ENCODE peak calls at places on chromosomes 2 and 18, in eight cellular contexts. C is fibroblast of lung, I is Panc1, E is psoas muscle, K is nephron progenitor cell, N is progenitor cell of endocrine pancreas, M is dorsolateral prefrontal cortex, D is HFFc6. Q is an unnamed sample.

GRCh38 chr2:224442092-224442999 is 40.4 kb upstream of the FAM124B start:
- DNase-seq in C (peak), I (no peak), E (peak), K (no peak), N (no peak), M (no peak), D (peak), Q (no peak)

GRCh38 chr2:240624950-240625621 is at the start of gene GPR35:
- DNase-seq in C (peak), I (no peak), E (peak), K (no peak), N (no peak), M (peak), D (peak), Q (no peak)

GRCh38 chr2:82320296-82320695 is 2015.7 kb upstream of the LRRTM1 start:
- DNase-seq in C (no peak), I (no peak), E (no peak), K (no peak), N (no peak), M (no peak), D (no peak), Q (no peak)

GRCh38 chr2:223613017-223613950 is 11.1 kb upstream of the SCG2 start:
- DNase-seq in C (peak), I (peak), E (peak), K (peak), N (peak), M (peak), D (peak), Q (peak)

GRCh38 chr18:47204908-47205522 is 28.9 kb upstream of the IER3IP1 start:
- DNase-seq in C (peak), I (no peak), E (no peak), K (peak), N (peak), M (no peak), D (peak), Q (peak)

GRCh38 chr18:44716697-44717163 is 36.0 kb downstream of the SETBP1 start:
- DNase-seq in C (no peak), I (no peak), E (no peak), K (no peak), N (no peak), M (no peak), D (no peak), Q (no peak)

GRCh38 chr2:208269091-208269490 is 3.0 kb downstream of the PIKFYVE start:
- DNase-seq in C (no peak), I (no peak), E (no peak), K (no peak), N (no peak), M (no peak), D (no peak), Q (no peak)

GRCh38 chr2:102736174-102736606 is 25.6 kb upstream of the TMEM182 start:
- DNase-seq in C (no peak), I (no peak), E (no peak), K (peak), N (no peak), M (no peak), D (no peak), Q (no peak)

GRCh38 chr2:64668542-64668941 is 14.8 kb upstream of the SERTAD2 start:
- DNase-seq in C (no peak), I (no peak), E (no peak), K (no peak), N (no peak), M (no peak), D (no peak), Q (no peak)

GRCh38 chr2:215699018-215699417 is 263.1 kb upstream of the FN1 start:
- DNase-seq in C (no peak), I (no peak), E (no peak), K (no peak), N (no peak), M (no peak), D (no peak), Q (no peak)

GRCh38 chr2:171289938-171290480 is 129.3 kb upstream of the TLK1 start:
- DNase-seq in C (no peak), I (no peak), E (no peak), K (no peak), N (no peak), M (no peak), D (no peak), Q (no peak)

GRCh38 chr2:11416191-11416590 is 49.8 kb downstream of the E2F6 start:
- DNase-seq in C (no peak), I (no peak), E (no peak), K (no peak), N (no peak), M (no peak), D (no peak), Q (no peak)

GRCh38 chr2:48946444-48947048 is 191.0 kb upstream of the LHCGR start:
- DNase-seq in C (peak), I (peak), E (no peak), K (peak), N (no peak), M (no peak), D (peak), Q (no peak)

GRCh38 chr2:70828914-70829824 is 6.4 kb downstream of the CD207 start:
- DNase-seq in C (peak), I (no peak), E (no peak), K (no peak), N (no peak), M (no peak), D (peak), Q (no peak)

GRCh38 chr18:52339891-52340371 is at the start of gene DCC:
- DNase-seq in C (peak), I (no peak), E (no peak), K (peak), N (peak), M (peak), D (no peak), Q (peak)

GRCh38 chr2:12330916-12331315 is 385.8 kb upstream of the TRIB2 start:
- DNase-seq in C (peak), I (no peak), E (no peak), K (no peak), N (no peak), M (no peak), D (peak), Q (no peak)

GRCh38 chr2:38274286-38275276 is 102.5 kb downstream of the ATL2 start:
- DNase-seq in C (peak), I (peak), E (no peak), K (peak), N (no peak), M (no peak), D (peak), Q (peak)

GRCh38 chr2:239731422-239731821 is 293.7 kb downstream of the NDUFA10 start:
- DNase-seq in C (no peak), I (no peak), E (peak), K (no peak), N (no peak), M (peak), D (no peak), Q (no peak)

GRCh38 chr2:33426666-33427231 is 49.7 kb upstream of the RASGRP3 start:
- DNase-seq in C (peak), I (no peak), E (no peak), K (no peak), N (no peak), M (no peak), D (peak), Q (no peak)

GRCh38 chr2:23803965-23804542 is 122.9 kb downstream of the ATAD2B start:
- DNase-seq in C (peak), I (no peak), E (peak), K (no peak), N (no peak), M (no peak), D (peak), Q (no peak)

GRCh38 chr2:101833890-101834523 is 136.5 kb downstream of the MAP4K4 start:
- DNase-seq in C (no peak), I (no peak), E (no peak), K (no peak), N (no peak), M (no peak), D (no peak), Q (no peak)

GRCh38 chr2:231579560-231579959 is 13.1 kb upstream of the TEX44 start:
- DNase-seq in C (no peak), I (no peak), E (no peak), K (no peak), N (no peak), M (no peak), D (no peak), Q (no peak)

GRCh38 chr2:230713331-230714121 is 884 bp downstream of the CAB39 start:
- DNase-seq in C (peak), I (no peak), E (peak), K (peak), N (peak), M (no peak), D (no peak), Q (peak)

GRCh38 chr2:156918410-156918809 is 339.1 kb upstream of the GALNT5 start:
- DNase-seq in C (peak), I (no peak), E (no peak), K (no peak), N (no peak), M (no peak), D (no peak), Q (no peak)

GRCh38 chr2:64488050-64488974 is 34.4 kb downstream of the LGALSL start:
- DNase-seq in C (peak), I (peak), E (peak), K (peak), N (peak), M (peak), D (peak), Q (peak)

GRCh38 chr2:216350214-216350789 is 22.0 kb downstream of the MARCHF4 start:
- DNase-seq in C (peak), I (no peak), E (no peak), K (no peak), N (no peak), M (no peak), D (peak), Q (no peak)

GRCh38 chr2:172377408-172377807 is 50.0 kb upstream of the ITGA6 start:
- DNase-seq in C (no peak), I (no peak), E (no peak), K (no peak), N (no peak), M (no peak), D (no peak), Q (no peak)

GRCh38 chr2:25043241-25043867 is 1.5 kb downstream of the EFR3B start:
- DNase-seq in C (peak), I (peak), E (no peak), K (peak), N (no peak), M (no peak), D (peak), Q (peak)

GRCh38 chr2:61762292-61762691 is 91.6 kb downstream of the FAM161A start:
- DNase-seq in C (no peak), I (no peak), E (no peak), K (no peak), N (no peak), M (no peak), D (no peak), Q (no peak)

GRCh38 chr2:23757686-23758433 is 169.1 kb downstream of the ATAD2B start:
- DNase-seq in C (peak), I (peak), E (no peak), K (no peak), N (no peak), M (no peak), D (peak), Q (no peak)

GRCh38 chr2:219679571-219679970 is 52.1 kb downstream of the SLC4A3 start:
- DNase-seq in C (no peak), I (no peak), E (no peak), K (no peak), N (no peak), M (no peak), D (no peak), Q (no peak)

GRCh38 chr2:222976521-222977076 is 75.4 kb upstream of the KCNE4 start:
- DNase-seq in C (no peak), I (no peak), E (no peak), K (no peak), N (no peak), M (no peak), D (no peak), Q (no peak)

GRCh38 chr2:190319557-190320498 is at the start of gene HIBCH:
- DNase-seq in C (peak), I (peak), E (peak), K (peak), N (peak), M (peak), D (peak), Q (peak)

GRCh38 chr2:113080134-113080533 is 12.4 kb downstream of the IL1F10 start:
- DNase-seq in C (peak), I (peak), E (no peak), K (peak), N (peak), M (no peak), D (peak), Q (peak)

GRCh38 chr2:9286553-9287399 is 80.2 kb downstream of the ASAP2 start:
- DNase-seq in C (no peak), I (peak), E (no peak), K (no peak), N (no peak), M (no peak), D (peak), Q (no peak)

GRCh38 chr2:124296470-124296869 is 271.4 kb downstream of the CNTNAP5 start:
- DNase-seq in C (no peak), I (no peak), E (no peak), K (no peak), N (no peak), M (no peak), D (no peak), Q (no peak)

GRCh38 chr2:33136056-33136455 is 189.3 kb downstream of the LTBP1 start:
- DNase-seq in C (no peak), I (no peak), E (no peak), K (no peak), N (no peak), M (no peak), D (no peak), Q (no peak)

DNA sequence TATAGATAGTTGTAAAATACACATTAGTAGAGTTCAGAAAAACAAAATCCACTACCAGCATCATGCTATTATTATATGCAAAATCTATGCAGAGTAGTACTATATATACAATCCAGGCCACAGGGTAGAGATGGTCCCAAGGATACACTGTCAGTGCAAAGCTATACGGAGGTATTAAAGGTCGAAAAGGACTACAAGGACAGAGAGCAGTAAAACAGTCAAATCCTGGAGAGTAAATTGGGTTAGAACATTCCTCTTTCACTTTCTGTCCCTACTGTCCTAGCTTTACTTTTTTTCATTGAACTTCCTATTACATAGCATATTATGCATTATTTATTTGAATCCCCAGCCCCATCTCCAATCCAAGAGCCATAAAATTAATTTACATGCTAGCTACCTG is 39.7 kb upstream of the SDC1 start:
- DNase-seq in C (no peak), I (no peak), E (no peak), K (no peak), N (no peak), M (no peak), D (no peak), Q (no peak)
- TF ChIP-seq CTCF in C (no peak), I (no peak), E (no peak), K (no peak), N (no peak), M (no peak), D (no peak), Q (no peak)

DNA sequence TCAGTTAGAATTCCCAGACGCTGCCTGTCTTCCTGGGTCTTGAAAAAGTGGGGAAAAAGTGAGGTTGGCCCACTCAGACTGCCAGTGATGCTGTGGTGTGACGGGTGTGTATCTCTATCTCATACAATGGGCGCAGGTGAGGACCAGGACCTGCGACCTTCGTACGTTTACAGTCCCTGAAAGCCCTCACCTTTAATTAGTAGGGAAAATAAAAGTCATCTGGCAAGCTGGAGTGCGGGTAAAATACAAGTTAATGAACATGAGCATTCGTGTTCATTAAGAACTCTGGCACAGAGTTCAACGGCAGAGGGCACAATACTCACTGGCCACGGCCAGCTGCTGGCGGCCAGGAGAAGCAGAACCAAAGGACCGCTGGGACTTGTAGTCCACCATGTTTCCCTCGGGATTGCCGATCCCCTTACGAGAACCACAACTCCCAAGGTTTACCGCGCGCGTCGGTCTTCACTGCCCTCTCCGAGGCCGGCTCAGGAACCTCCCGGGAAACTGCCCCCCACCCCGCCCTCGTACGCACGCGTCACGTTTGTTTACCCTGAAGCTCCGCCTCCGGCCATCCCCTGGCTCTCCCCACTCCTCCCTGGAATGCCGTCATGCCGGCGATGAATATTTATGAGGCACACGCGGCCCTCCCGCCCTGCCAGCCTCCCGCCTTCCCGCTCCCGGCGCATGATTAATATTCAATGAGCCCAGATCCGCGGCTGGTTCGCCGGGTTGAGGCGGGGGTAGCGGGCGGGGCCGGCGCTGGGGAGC is 486 bp upstream of the PHLPP1 start:
- DNase-seq in C (peak), I (peak), E (peak), K (peak), N (peak), M (peak), D (peak), Q (peak)
- TF ChIP-seq CTCF in C (peak), I (peak), E (peak), K (peak), N (peak), M (peak), D (peak), Q (peak)

DNA sequence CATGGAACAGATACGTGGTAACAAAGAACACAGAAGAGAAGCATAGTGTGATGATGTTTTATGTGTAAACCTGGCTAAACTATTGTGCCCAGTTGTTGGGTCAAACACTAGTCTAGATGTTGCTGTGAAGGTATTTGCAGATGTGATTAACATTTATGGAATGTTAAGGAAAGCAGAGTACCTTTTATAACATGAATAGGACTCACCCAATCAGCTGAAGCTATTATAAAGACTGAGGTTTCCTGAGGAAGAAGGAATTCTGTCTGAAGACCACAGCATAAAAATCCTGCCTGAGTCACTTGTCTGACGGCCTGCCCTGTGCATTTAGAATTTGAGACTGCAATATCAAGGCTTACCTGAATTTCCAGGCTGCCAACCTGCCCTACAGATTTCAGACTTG is 253.1 kb downstream of the DYM start:
- DNase-seq in C (peak), I (no peak), E (no peak), K (no peak), N (no peak), M (no peak), D (peak), Q (no peak)
- TF ChIP-seq CTCF in C (no peak), I (no peak), E (no peak), K (no peak), N (no peak), M (no peak), D (no peak), Q (no peak)

GRCh38 chr2:235085476-235085875 is 133.7 kb downstream of the SH3BP4 start:
- DNase-seq in C (no peak), I (no peak), E (no peak), K (no peak), N (no peak), M (no peak), D (no peak), Q (no peak)

GRCh38 chr2:235091421-235091820 is 139.6 kb downstream of the SH3BP4 start:
- DNase-seq in C (no peak), I (no peak), E (no peak), K (no peak), N (no peak), M (no peak), D (no peak), Q (no peak)

GRCh38 chr2:235086481-235087184 is 134.8 kb downstream of the SH3BP4 start:
- DNase-seq in C (no peak), I (no peak), E (no peak), K (no peak), N (no peak), M (no peak), D (no peak), Q (no peak)

GRCh38 chr2:235088608-235089020 is 136.8 kb downstream of the SH3BP4 start:
- DNase-seq in C (peak), I (no peak), E (no peak), K (no peak), N (no peak), M (no peak), D (no peak), Q (no peak)

GRCh38 chr2:235087812-235088607 is 136.2 kb downstream of the SH3BP4 start:
- DNase-seq in C (peak), I (no peak), E (peak), K (peak), N (no peak), M (no peak), D (no peak), Q (peak)
- TF ChIP-seq CTCF in C (peak), I (no peak), E (no peak), K (no peak), N (no peak), M (no peak), D (no peak), Q (no peak)

DNA sequence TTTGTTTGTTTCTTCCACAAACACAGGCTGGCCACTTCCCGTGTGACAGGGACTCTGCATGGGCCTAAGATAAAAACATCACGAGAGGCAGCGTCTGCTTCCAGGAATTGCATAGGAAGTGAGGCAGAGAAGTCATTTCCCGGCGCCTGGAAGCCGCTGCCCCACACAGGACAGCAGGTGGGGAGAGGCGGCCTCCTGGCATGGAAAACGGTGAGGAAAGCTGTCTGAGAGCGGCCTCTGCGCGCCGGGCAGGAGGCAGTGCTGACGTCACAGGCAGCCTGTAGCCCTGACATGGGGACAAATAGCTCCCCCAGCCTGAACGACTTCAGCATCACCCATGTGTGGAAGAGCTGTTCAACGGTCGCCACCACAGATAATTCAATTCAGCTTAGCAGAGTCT is 139.2 kb downstream of the PXDN start:
- DNase-seq in C (peak), I (no peak), E (peak), K (no peak), N (no peak), M (peak), D (peak), Q (no peak)
- TF ChIP-seq CTCF in C (no peak), I (no peak), E (no peak), K (no peak), N (no peak), M (no peak), D (no peak), Q (no peak)

Q was measured in neural crest cell.